ENCODE peak calls at places on chromosomes 2 and 18, in ten cellular contexts. X is endodermal cell; H is tibial nerve; N is pancreas; P is neural progenitor cell; G is aorta; C is esophagus squamous epithelium; M is PC-3; L is CD8-positive, alpha-beta memory T cell; U is prostate gland. K is an unnamed sample.

GRCh38 chr2:20590704-20591515 is 60.0 kb downstream of the HS1BP3 start:
- DNase-seq in N (no peak), M (no peak), X (no peak), L (no peak), U (no peak), H (peak; percentile 10), P (no peak), G (peak; percentile 46), C (no peak), K (no peak)

GRCh38 chr2:155377178-155377780 is 678.8 kb downstream of the KCNJ3 start:
- DNase-seq in G (no peak), H (no peak), U (no peak), X (no peak), N (no peak), L (no peak), C (no peak), P (peak; percentile 37), M (peak; percentile 63), K (no peak)

GRCh38 chr2:144507441-144508161 is 12.3 kb downstream of the ZEB2 start:
- DNase-seq in G (no peak), M (no peak), U (no peak), L (no peak), H (no peak), X (no peak), C (no peak), N (no peak), P (no peak), K (no peak)

GRCh38 chr2:24164416-24164973 is 10.4 kb upstream of the FAM228A start:
- DNase-seq in H (no peak), N (no peak), U (no peak), C (no peak), P (peak; percentile 33), X (peak; percentile 73), L (no peak), G (no peak), M (peak; percentile 30), K (peak; percentile 12)

GRCh38 chr18:58268849-58269248 is 224.8 kb downstream of the NEDD4L start:
- DNase-seq in P (no peak), M (peak; percentile 96), L (no peak), C (no peak), H (no peak), N (no peak), U (no peak), G (no peak), X (peak; percentile 42), K (no peak)

GRCh38 chr2:86238354-86238753 is 39.1 kb downstream of the MRPL35 start:
- DNase-seq in L (no peak), P (no peak), U (no peak), G (no peak), H (no peak), X (no peak), C (no peak), N (no peak), M (no peak), K (peak; percentile 57)

GRCh38 chr2:36568533-36569246 is 29.3 kb downstream of the FEZ2 start:
- DNase-seq in M (peak; percentile 94), N (no peak), C (no peak), H (no peak), G (no peak), X (no peak), P (no peak), L (no peak), U (no peak), K (no peak)

GRCh38 chr18:63553117-63553516 is 10.9 kb downstream of the SERPINB12 start:
- DNase-seq in C (no peak), L (no peak), N (no peak), G (no peak), M (peak; percentile 41), H (no peak), P (no peak), X (no peak), U (peak; percentile 44), K (no peak)

GRCh38 chr2:64768426-64769033 is 114.8 kb upstream of the SERTAD2 start:
- DNase-seq in N (no peak), X (no peak), H (no peak), C (no peak), U (peak; percentile 29), L (no peak), P (no peak), M (peak; percentile 19), G (no peak), K (no peak)

GRCh38 chr2:12765203-12765602 is 48.5 kb downstream of the TRIB2 start:
- DNase-seq in M (no peak), P (no peak), N (no peak), C (no peak), U (no peak), H (no peak), X (no peak), G (no peak), L (no peak), K (no peak)

GRCh38 chr2:95346236-95346737 is 49.1 kb downstream of the KCNIP3 start:
- DNase-seq in U (peak; percentile 49), X (no peak), P (no peak), C (no peak), N (peak; percentile 79), L (no peak), H (peak; percentile 49), G (peak; percentile 92), M (peak; percentile 75), K (no peak)

GRCh38 chr2:190891370-190891769 is 10.7 kb downstream of the GLS start:
- DNase-seq in N (no peak), U (no peak), M (no peak), C (no peak), X (no peak), H (no peak), P (no peak), G (no peak), L (no peak), K (no peak)

GRCh38 chr2:71843391-71843850 is 304.2 kb downstream of the CYP26B1 start:
- DNase-seq in M (peak; percentile 73), N (no peak), C (no peak), U (no peak), X (no peak), L (no peak), P (no peak), G (no peak), H (no peak), K (no peak)

GRCh38 chr18:13606589-13607254 is 119.6 kb downstream of the FAM210A start:
- DNase-seq in H (no peak), M (no peak), L (no peak), P (no peak), C (no peak), N (no peak), X (no peak), U (no peak), G (no peak), K (no peak)
- H3K4me1 ChIP-seq in H (peaks cover 15% of the 10 kb centered on the region), M (no peaks in the 10 kb centered on the region), L (peaks cover 15% of the 10 kb centered on the region), P (peaks cover 18% of the 10 kb centered on the region), C (peaks cover 13% of the 10 kb centered on the region), N (no peaks in the 10 kb centered on the region), X (peaks cover 11% of the 10 kb centered on the region), U (no peaks in the 10 kb centered on the region), G (no peaks in the 10 kb centered on the region), K (peaks cover 8% of the 10 kb centered on the region)

DNA sequence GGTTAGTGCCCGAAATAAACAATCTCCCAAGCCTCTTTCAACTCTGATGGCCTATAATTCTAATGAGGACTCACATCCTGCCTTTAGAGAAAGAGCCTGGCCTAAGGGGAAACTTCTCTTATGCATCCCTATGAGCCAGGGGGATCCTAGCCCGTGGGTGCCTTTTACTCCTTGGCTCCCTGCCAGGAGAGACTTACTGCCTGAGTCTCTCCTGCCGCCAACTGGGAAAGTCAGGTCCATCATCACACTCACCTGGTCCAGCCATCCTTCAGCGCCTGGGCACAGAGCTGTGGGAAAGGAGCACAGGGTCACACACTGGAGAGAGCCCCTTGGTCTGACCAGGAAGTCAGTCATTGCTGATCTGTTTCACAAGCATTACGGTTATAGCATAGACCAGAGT is 24.1 kb downstream of the ENOSF1 start:
- DNase-seq in H (no peak), N (no peak), X (no peak), L (no peak), C (no peak), M (no peak), G (peak; percentile 46), P (no peak), U (no peak), K (no peak)
- H3K36me3 ChIP-seq in H (peaks cover 61% of the 10 kb centered on the region), N (no peaks in the 10 kb centered on the region), X (peaks cover 31% of the 10 kb centered on the region), L (peaks cover 3% of the 10 kb centered on the region), C (peaks cover 4% of the 10 kb centered on the region), M (peaks cover 7% of the 10 kb centered on the region), G (no peaks in the 10 kb centered on the region), P (no peaks in the 10 kb centered on the region), U (no peaks in the 10 kb centered on the region), K (no peaks in the 10 kb centered on the region)

GRCh38 chr2:3461781-3462492 is 57.4 kb downstream of the ADI1 start:
- DNase-seq in C (no peak), U (no peak), X (no peak), M (peak; percentile 81), G (peak; percentile 63), N (no peak), H (peak; percentile 12), P (peak; percentile 50), L (no peak), K (peak; percentile 63)

GRCh38 chr2:3463156-3463835 is 56.0 kb downstream of the ADI1 start:
- DNase-seq in U (no peak), X (no peak), L (no peak), H (peak; percentile 9), N (no peak), P (no peak), C (no peak), M (no peak), G (peak; percentile 55), K (no peak)

GRCh38 chr2:3463914-3464313 is 55.4 kb downstream of the ADI1 start:
- DNase-seq in P (no peak), M (no peak), L (no peak), G (peak; percentile 37), N (no peak), U (no peak), H (peak; percentile 4), X (no peak), C (no peak), K (no peak)

GRCh38 chr2:3460831-3461544 is 58.3 kb downstream of the ADI1 start:
- DNase-seq in U (no peak), G (peak; percentile 61), P (no peak), L (no peak), N (peak; percentile 55), X (no peak), M (no peak), C (no peak), H (peak; percentile 11), K (no peak)

DNA sequence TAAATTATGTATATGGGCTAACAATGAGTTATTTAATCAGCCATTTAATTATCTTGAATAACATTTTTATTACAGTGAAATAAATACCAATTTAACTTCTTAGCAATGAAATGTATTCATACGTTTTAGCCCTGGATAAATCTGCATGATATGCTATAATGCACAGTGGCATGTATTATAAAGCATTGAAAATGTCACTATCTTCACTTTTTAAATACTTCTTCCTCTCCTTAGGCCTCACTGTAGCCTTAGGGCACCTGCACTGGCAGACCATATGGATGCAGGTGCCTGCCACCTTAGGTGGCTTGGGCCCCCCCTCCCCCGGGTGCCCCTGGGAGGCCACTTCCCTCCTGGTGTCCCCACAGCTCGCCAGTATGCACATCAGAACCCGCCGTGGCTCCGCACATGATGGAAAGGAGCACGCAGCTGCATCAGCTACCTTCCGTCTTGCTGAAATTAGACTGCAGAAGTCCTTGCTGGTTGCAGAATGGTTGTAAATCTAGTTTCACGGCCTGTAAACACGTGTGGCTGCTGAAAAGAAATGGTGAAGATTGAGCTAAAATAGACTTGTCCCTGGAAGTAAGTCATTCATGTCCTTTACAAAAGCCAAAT is 56.7 kb downstream of the ADI1 start:
- DNase-seq in N (no peak), U (no peak), X (no peak), C (no peak), P (no peak), M (no peak), H (peak; percentile 10), G (peak; percentile 65), L (no peak), K (no peak)
- H3K9me3 ChIP-seq in N (no peaks in the 10 kb centered on the region), U (no peaks in the 10 kb centered on the region), X (no peaks in the 10 kb centered on the region), C (no peaks in the 10 kb centered on the region), P (no peaks in the 10 kb centered on the region), M (no peaks in the 10 kb centered on the region), H (no peaks in the 10 kb centered on the region), G (no peaks in the 10 kb centered on the region), L (no peaks in the 10 kb centered on the region), K (no peaks in the 10 kb centered on the region)

GRCh38 chr2:62307469-62308389 is 111.8 kb downstream of the B3GNT2 start:
- DNase-seq in X (no peak), M (peak; percentile 26), G (no peak), L (no peak), N (no peak), H (no peak), C (no peak), U (peak; percentile 33), P (no peak), K (no peak)
- H3K4me1 ChIP-seq in X (peaks cover 22% of the 10 kb centered on the region), M (peaks cover 40% of the 10 kb centered on the region), G (no peaks in the 10 kb centered on the region), L (peaks cover 69% of the 10 kb centered on the region), N (peaks cover 23% of the 10 kb centered on the region), H (peaks cover 7% of the 10 kb centered on the region), C (peaks cover 34% of the 10 kb centered on the region), U (peaks cover 15% of the 10 kb centered on the region), P (peaks cover 48% of the 10 kb centered on the region), K (peaks cover 77% of the 10 kb centered on the region)